ENCODE peak calls at places on chromosomes 5 and 9, in ten cellular contexts. W is right lobe of liver; U is mesenchymal stem cell; X is mesenteric fat pad; S is head of caudate nucleus; Z is activated T-cell treated with anti-CD3 and anti-CD28 coated beads, Interleukin-2, amount 50 U/mL, for 48 hours; E is AG09319; F is sigmoid colon; D is NCI-H2029 treated with DMSO at 0.1 percent for 48 hours; N is NCI-H1436. R is an unnamed sample.

GRCh38 chr9:132489536-132489935 is 79.5 kb downstream of the CFAP77 start:
- DNase-seq in W (no peak), U (no peak), X (no peak), S (no peak), Z (no peak), E (no peak), F (no peak), D (no peak), N (no peak), R (no peak)

GRCh38 chr5:142798099-142798768 is 28.1 kb downstream of the ARHGAP26 start:
- DNase-seq in W (no peak), U (no peak), X (no peak), S (no peak), Z (peak), E (no peak), F (peak), D (no peak), N (no peak), R (no peak)

GRCh38 chr9:20930836-20931235 is 100.6 kb downstream of the HACD4 start:
- DNase-seq in W (no peak), U (no peak), X (no peak), S (no peak), Z (no peak), E (no peak), F (no peak), D (no peak), N (no peak), R (no peak)

GRCh38 chr9:19481471-19481870 is 72.7 kb downstream of the ACER2 start:
- DNase-seq in W (no peak), U (no peak), X (no peak), S (no peak), Z (no peak), E (no peak), F (no peak), D (no peak), N (no peak), R (no peak)

GRCh38 chr5:6701500-6701899 is 11.7 kb upstream of the TENT4A start:
- DNase-seq in W (no peak), U (no peak), X (no peak), S (no peak), Z (no peak), E (no peak), F (no peak), D (no peak), N (no peak), R (no peak)

GRCh38 chr9:87324613-87325194 is 173.0 kb upstream of the DAPK1 start:
- DNase-seq in W (no peak), U (peak), X (no peak), S (no peak), Z (no peak), E (peak), F (no peak), D (peak), N (peak), R (no peak)

GRCh38 chr5:131766689-131767088 is 30.1 kb downstream of the FNIP1 start:
- DNase-seq in W (no peak), U (no peak), X (no peak), S (no peak), Z (no peak), E (no peak), F (no peak), D (no peak), N (no peak), R (no peak)

GRCh38 chr5:173639-174600 is 17.4 kb upstream of the LRRC14B start:
- DNase-seq in W (peak), U (no peak), X (no peak), S (no peak), Z (no peak), E (no peak), F (no peak), D (no peak), N (no peak), R (peak)

GRCh38 chr5:115461506-115462290 is 82.9 kb downstream of the FEM1C start:
- DNase-seq in W (no peak), U (peak), X (no peak), S (no peak), Z (peak), E (peak), F (no peak), D (no peak), N (no peak), R (no peak)

GRCh38 chr5:149901511-149901910 is 43.1 kb downstream of the PDE6A start:
- DNase-seq in W (no peak), U (no peak), X (no peak), S (no peak), Z (no peak), E (no peak), F (no peak), D (no peak), N (no peak), R (no peak)

GRCh38 chr5:68304421-68305052 is 89.0 kb downstream of the PIK3R1 start:
- DNase-seq in W (no peak), U (peak), X (no peak), S (no peak), Z (no peak), E (no peak), F (no peak), D (no peak), N (no peak), R (no peak)

GRCh38 chr9:94779693-94780290 is 53.3 kb downstream of the AOPEP start:
- DNase-seq in W (no peak), U (no peak), X (no peak), S (no peak), Z (no peak), E (no peak), F (no peak), D (no peak), N (no peak), R (no peak)

GRCh38 chr5:17381926-17382325 is 116.1 kb upstream of the TAF11L2 start:
- DNase-seq in W (peak), U (no peak), X (no peak), S (no peak), Z (no peak), E (no peak), F (peak), D (no peak), N (no peak), R (peak)

GRCh38 chr5:155004138-155004744 is 9.3 kb upstream of the KIF4B start:
- DNase-seq in W (no peak), U (peak), X (no peak), S (peak), Z (peak), E (no peak), F (no peak), D (no peak), N (peak), R (no peak)

GRCh38 chr9:36864491-36865410 is 169.3 kb downstream of the PAX5 start:
- DNase-seq in W (peak), U (no peak), X (no peak), S (no peak), Z (no peak), E (no peak), F (peak), D (no peak), N (peak), R (no peak)

GRCh38 chr5:141488591-141489478 is at the start of gene PCDHGC5:
- DNase-seq in W (no peak), U (peak), X (peak), S (peak), Z (no peak), E (no peak), F (no peak), D (no peak), N (no peak), R (no peak)

GRCh38 chr9:106818034-106818433 is 44.9 kb upstream of the ZNF462 start:
- DNase-seq in W (no peak), U (no peak), X (no peak), S (no peak), Z (no peak), E (no peak), F (no peak), D (no peak), N (no peak), R (no peak)

GRCh38 chr5:154278172-154278571 is 87.6 kb downstream of the GALNT10 start:
- DNase-seq in W (no peak), U (no peak), X (no peak), S (no peak), Z (no peak), E (no peak), F (no peak), D (no peak), N (no peak), R (no peak)

GRCh38 chr5:172531704-172532026 is 77.3 kb upstream of the SH3PXD2B start:
- DNase-seq in W (no peak), U (no peak), X (peak), S (no peak), Z (no peak), E (no peak), F (peak), D (no peak), N (no peak), R (no peak)

GRCh38 chr5:76022611-76023010 is 60.6 kb upstream of the SV2C start:
- DNase-seq in W (no peak), U (no peak), X (no peak), S (no peak), Z (no peak), E (no peak), F (no peak), D (no peak), N (no peak), R (no peak)

GRCh38 chr5:168072665-168073064 is 218.8 kb upstream of the WWC1 start:
- DNase-seq in W (no peak), U (no peak), X (no peak), S (no peak), Z (no peak), E (no peak), F (no peak), D (no peak), N (no peak), R (no peak)

GRCh38 chr9:1421436-1421835 is 371.3 kb downstream of the DMRT2 start:
- DNase-seq in W (no peak), U (no peak), X (no peak), S (no peak), Z (no peak), E (no peak), F (no peak), D (no peak), N (no peak), R (no peak)

GRCh38 chr9:121299467-121300282 is 31.7 kb downstream of the GSN start:
- DNase-seq in W (no peak), U (peak), X (peak), S (no peak), Z (peak), E (no peak), F (peak), D (no peak), N (no peak), R (peak)

GRCh38 chr9:134396825-134397224 is 70.6 kb downstream of the RXRA start:
- DNase-seq in W (no peak), U (no peak), X (no peak), S (no peak), Z (peak), E (no peak), F (no peak), D (no peak), N (no peak), R (no peak)

GRCh38 chr5:80184235-80185023 is 71.4 kb downstream of the SERINC5 start:
- DNase-seq in W (peak), U (no peak), X (no peak), S (no peak), Z (no peak), E (no peak), F (no peak), D (peak), N (no peak), R (no peak)

GRCh38 chr9:81772144-81772543 is 82.8 kb upstream of the TLE1 start:
- DNase-seq in W (no peak), U (peak), X (no peak), S (no peak), Z (no peak), E (no peak), F (no peak), D (no peak), N (no peak), R (no peak)

GRCh38 chr5:55113327-55113726 is 10.9 kb downstream of the GZMA start:
- DNase-seq in W (no peak), U (no peak), X (no peak), S (no peak), Z (no peak), E (no peak), F (no peak), D (no peak), N (no peak), R (no peak)

GRCh38 chr5:154157483-154158378 is 32.8 kb upstream of the GALNT10 start:
- DNase-seq in W (no peak), U (no peak), X (no peak), S (no peak), Z (peak), E (no peak), F (no peak), D (no peak), N (no peak), R (no peak)

GRCh38 chr9:97740848-97741821 is 44.0 kb upstream of the XPA start:
- DNase-seq in W (peak), U (peak), X (no peak), S (peak), Z (peak), E (no peak), F (peak), D (no peak), N (peak), R (peak)

GRCh38 chr5:125695994-125696679 is 727.1 kb upstream of the GRAMD2B start:
- DNase-seq in W (no peak), U (peak), X (no peak), S (no peak), Z (no peak), E (peak), F (no peak), D (no peak), N (no peak), R (no peak)

GRCh38 chr5:169176686-169177430 is 124.1 kb downstream of the SLIT3 start:
- DNase-seq in W (no peak), U (no peak), X (no peak), S (no peak), Z (no peak), E (no peak), F (no peak), D (no peak), N (no peak), R (no peak)

GRCh38 chr5:100690036-100690560 is 154.9 kb downstream of the FAM174A start:
- DNase-seq in W (no peak), U (peak), X (no peak), S (no peak), Z (no peak), E (no peak), F (no peak), D (no peak), N (no peak), R (no peak)

GRCh38 chr5:177452688-177453638 is 6.3 kb downstream of the PRR7 start:
- DNase-seq in W (peak), U (peak), X (no peak), S (peak), Z (no peak), E (no peak), F (no peak), D (no peak), N (no peak), R (no peak)

GRCh38 chr5:160493806-160494317 is 72.2 kb downstream of the PTTG1 start:
- DNase-seq in W (no peak), U (no peak), X (no peak), S (no peak), Z (no peak), E (no peak), F (no peak), D (no peak), N (no peak), R (no peak)

GRCh38 chr5:2579126-2579525 is 172.4 kb downstream of the IRX2 start:
- DNase-seq in W (no peak), U (no peak), X (no peak), S (no peak), Z (no peak), E (no peak), F (no peak), D (peak), N (no peak), R (no peak)

GRCh38 chr9:21607576-21607975 is 125.5 kb upstream of the IFNE start:
- DNase-seq in W (no peak), U (no peak), X (no peak), S (no peak), Z (no peak), E (no peak), F (no peak), D (no peak), N (no peak), R (no peak)